ENCODE peak calls at places on chromosome 1, in nine cellular contexts. H is HCT116, C is body of pancreas, Z is stomach, N is transverse colon, Q is sigmoid colon, T is spleen, W is tibial nerve, U is IMR-90. X is an unnamed sample.

GRCh38 chr1:71809085-71809484 is 473.3 kb downstream of the NEGR1 start:
- DNase-seq in H (no peak), C (no peak), Z (no peak), N (no peak), Q (no peak), T (no peak), W (no peak), U (no peak), X (no peak)

GRCh38 chr1:203281033-203281432 is 24.3 kb upstream of the BTG2 start:
- DNase-seq in H (no peak), C (no peak), Z (no peak), N (no peak), Q (peak; percentile 65), T (no peak), W (no peak), U (peak; percentile 24), X (no peak)

GRCh38 chr1:17260738-17261137 is 11.8 kb downstream of the PADI3 start:
- DNase-seq in H (no peak), C (no peak), Z (no peak), N (no peak), Q (no peak), T (no peak), W (no peak), U (no peak), X (no peak)

GRCh38 chr1:172051898-172052297 is 210.6 kb downstream of the DNM3 start:
- DNase-seq in H (no peak), C (no peak), Z (no peak), N (no peak), Q (no peak), T (no peak), W (no peak), U (no peak), X (no peak)

GRCh38 chr1:200912737-200913407 is 18.2 kb downstream of the INAVA start:
- DNase-seq in H (no peak), C (no peak), Z (no peak), N (peak; percentile 76), Q (no peak), T (peak; percentile 31), W (no peak), U (no peak), X (no peak)

GRCh38 chr1:74422379-74423155 is 89.8 kb downstream of the LRRC53 start:
- DNase-seq in H (no peak), C (no peak), Z (no peak), N (no peak), Q (no peak), T (no peak), W (no peak), U (peak; percentile 76), X (no peak)

GRCh38 chr1:20416706-20417105 is 69.3 kb downstream of the CAMK2N1 start:
- DNase-seq in H (no peak), C (no peak), Z (no peak), N (no peak), Q (no peak), T (no peak), W (no peak), U (no peak), X (no peak)

GRCh38 chr1:10815863-10816195 is 19.4 kb upstream of the CASZ1 start:
- DNase-seq in H (no peak), C (peak; percentile 64), Z (peak; percentile 64), N (peak; percentile 68), Q (no peak), T (no peak), W (no peak), U (no peak), X (no peak)

GRCh38 chr1:67739361-67739760 is 54.4 kb downstream of the GADD45A start:
- DNase-seq in H (no peak), C (no peak), Z (no peak), N (no peak), Q (no peak), T (no peak), W (no peak), U (no peak), X (no peak)

GRCh38 chr1:201946224-201946908 is at the start of gene LMOD1:
- DNase-seq in H (no peak), C (peak; percentile 83), Z (peak; percentile 78), N (peak; percentile 82), Q (peak; percentile 99), T (peak; percentile 79), W (peak; percentile 83), U (peak; percentile 98), X (peak; percentile 79)

GRCh38 chr1:22919341-22920025 is 53.2 kb downstream of the LACTBL1 start:
- DNase-seq in H (no peak), C (no peak), Z (no peak), N (no peak), Q (no peak), T (peak; percentile 20), W (no peak), U (peak; percentile 26), X (no peak)

GRCh38 chr1:5756434-5757176 is 235.6 kb downstream of the NPHP4 start:
- DNase-seq in H (no peak), C (no peak), Z (no peak), N (no peak), Q (peak; percentile 41), T (peak; percentile 25), W (no peak), U (no peak), X (no peak)

GRCh38 chr1:87940410-87940809 is 611.7 kb downstream of the LMO4 start:
- DNase-seq in H (no peak), C (no peak), Z (no peak), N (no peak), Q (no peak), T (no peak), W (no peak), U (no peak), X (no peak)

GRCh38 chr1:81254560-81254959 is 546.2 kb upstream of the ADGRL2 start:
- DNase-seq in H (peak; percentile 12), C (no peak), Z (no peak), N (no peak), Q (no peak), T (no peak), W (no peak), U (no peak), X (no peak)

GRCh38 chr1:234862944-234863515 is 253.1 kb upstream of the IRF2BP2 start:
- DNase-seq in H (no peak), C (peak; percentile 71), Z (peak; percentile 69), N (peak; percentile 69), Q (peak; percentile 92), T (peak; percentile 80), W (peak; percentile 59), U (peak; percentile 68), X (peak; percentile 51)

GRCh38 chr1:44485229-44485932 is 80.3 kb downstream of the RNF220 start:
- DNase-seq in H (no peak), C (no peak), Z (no peak), N (no peak), Q (no peak), T (no peak), W (no peak), U (peak; percentile 79), X (no peak)

GRCh38 chr1:96306809-96307208 is 414.8 kb upstream of the PTBP2 start:
- DNase-seq in H (no peak), C (no peak), Z (no peak), N (no peak), Q (no peak), T (no peak), W (no peak), U (peak; percentile 71), X (no peak)

GRCh38 chr1:214859647-214860046 is 222.9 kb upstream of the KCNK2 start:
- DNase-seq in H (no peak), C (no peak), Z (no peak), N (no peak), Q (no peak), T (no peak), W (no peak), U (no peak), X (no peak)

GRCh38 chr1:109256971-109257681 is 7.8 kb downstream of the CELSR2 start:
- DNase-seq in H (no peak), C (no peak), Z (no peak), N (no peak), Q (no peak), T (no peak), W (no peak), U (peak; percentile 53), X (no peak)

GRCh38 chr1:23578311-23578996 is 19.2 kb upstream of the ID3 start:
- DNase-seq in H (no peak), C (no peak), Z (no peak), N (no peak), Q (no peak), T (no peak), W (no peak), U (peak; percentile 72), X (no peak)

GRCh38 chr1:2970311-2971145 is 50.7 kb upstream of the ACTRT2 start:
- DNase-seq in H (no peak), C (no peak), Z (no peak), N (no peak), Q (peak; percentile 48), T (peak; percentile 52), W (no peak), U (no peak), X (no peak)
- H3K27me3 ChIP-seq in H (no peaks in the 10 kb centered on the region), C (no peaks in the 10 kb centered on the region), Z (no peaks in the 10 kb centered on the region), N (peaks cover 37% of the 10 kb centered on the region), Q (peaks cover 60% of the 10 kb centered on the region), T (peaks cover 50% of the 10 kb centered on the region), W (peaks cover 5% of the 10 kb centered on the region), U (no peaks in the 10 kb centered on the region), X (peaks cover 29% of the 10 kb centered on the region)

GRCh38 chr1:156748670-156749428 is 2.6 kb downstream of the HDGF start:
- DNase-seq in H (no peak), C (peak; percentile 60), Z (peak; percentile 78), N (peak; percentile 79), Q (peak; percentile 87), T (no peak), W (peak; percentile 42), U (peak; percentile 63), X (peak; percentile 53)
- TF ChIP-seq POLR2A in H (no peak), C (peak; percentile 69), Z (no peak), N (peak; percentile 61), Q (no peak), T (no peak), W (no peak), U (no peak), X (peak; percentile 58)

GRCh38 chr1:115337633-115338456 is at the start of gene NGF:
- DNase-seq in H (no peak), C (peak; percentile 22), Z (no peak), N (no peak), Q (peak; percentile 77), T (no peak), W (peak; percentile 31), U (peak; percentile 78), X (no peak)
- H3K27me3 ChIP-seq in H (no peaks in the 10 kb centered on the region), C (no peaks in the 10 kb centered on the region), Z (peaks cover 7% of the 10 kb centered on the region), N (peaks cover 40% of the 10 kb centered on the region), Q (peaks cover 10% of the 10 kb centered on the region), T (peaks cover 31% of the 10 kb centered on the region), W (peaks cover 7% of the 10 kb centered on the region), U (peaks cover 7% of the 10 kb centered on the region), X (peaks cover 13% of the 10 kb centered on the region)

DNA sequence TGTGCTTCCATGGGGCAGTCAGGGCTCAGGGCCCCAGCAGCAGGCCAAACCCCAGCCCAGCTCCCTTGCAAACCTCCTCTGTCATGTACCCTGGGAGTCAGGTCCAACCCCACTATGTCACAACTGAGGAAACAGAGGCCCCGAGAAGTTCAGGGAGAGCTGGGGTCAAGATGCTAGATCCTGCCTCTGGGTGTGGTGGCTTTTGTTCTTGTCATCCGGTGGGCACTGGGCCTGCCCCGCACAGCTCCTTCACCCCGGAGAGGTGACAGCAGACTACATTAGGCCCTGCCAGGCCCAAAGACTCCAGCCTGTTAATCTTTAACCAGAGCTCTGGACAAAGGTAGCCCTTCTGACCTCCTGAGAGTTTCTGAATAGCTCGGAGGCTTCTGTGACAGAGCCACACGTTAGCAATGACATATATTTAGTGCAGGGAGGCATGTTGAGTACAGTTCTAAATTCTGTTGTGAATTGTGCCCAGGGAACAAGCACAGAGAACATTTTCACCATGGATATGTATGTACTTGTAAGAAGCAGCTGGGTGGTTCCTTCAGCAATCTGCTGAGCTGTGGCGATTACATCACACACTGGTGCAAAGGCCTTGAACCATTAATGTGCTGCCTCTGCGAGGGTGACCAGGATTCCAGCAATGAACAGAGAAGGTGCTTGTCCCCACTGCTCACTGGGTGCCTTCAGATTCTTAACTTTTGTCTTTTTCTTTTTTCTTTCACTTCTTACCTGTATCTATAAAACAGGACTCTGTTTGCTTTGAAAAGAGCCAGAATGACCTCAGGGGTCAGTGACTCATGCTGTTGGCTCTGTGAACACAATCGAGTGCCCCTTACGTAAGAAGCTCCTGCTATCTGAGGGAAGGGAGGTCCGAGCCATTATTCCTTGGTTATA is 102.8 kb downstream of the RHOU start:
- DNase-seq in H (peak; percentile 81), C (peak; percentile 82), Z (peak; percentile 80), N (peak; percentile 75), Q (peak; percentile 79), T (no peak), W (peak; percentile 26), U (peak; percentile 93), X (no peak)
- TF ChIP-seq POLR2A in H (no peak), C (peak; percentile 60), Z (no peak), N (peak; percentile 37), Q (no peak), T (no peak), W (no peak), U (no peak), X (no peak)

X was measured in gastrocnemius medialis.